ENCODE peak calls at places on chromosomes 13 and 19, in nine cellular contexts. G, M, F, D, Q, W, Z, B and E are unnamed samples. For H3K36me3, the result is how much of the 10 kb centered on the place peaks cover.

GRCh38 chr13:72255908-72256307 is 388.9 kb upstream of the DACH1 start:
- DNase-seq in W (peak), F (no peak), Z (peak), D (peak), G (peak), B (no peak), M (no peak), Q (peak), E (no peak)

GRCh38 chr13:77338961-77339401 is 12.1 kb upstream of the MYCBP2 start:
- DNase-seq in Q (no peak), Z (no peak), M (no peak), G (no peak), D (no peak), B (no peak), W (no peak), F (no peak), E (no peak)

GRCh38 chr13:51260154-51260553 is 38.0 kb downstream of the FAM124A start:
- DNase-seq in F (no peak), M (no peak), D (no peak), Q (no peak), B (no peak), G (no peak), W (no peak), Z (no peak), E (no peak)

GRCh38 chr13:48892311-48892710 is 83.4 kb upstream of the FNDC3A start:
- DNase-seq in D (peak), B (no peak), W (peak), M (no peak), Q (peak), G (peak), Z (no peak), F (no peak), E (no peak)

GRCh38 chr13:36915106-36915505 is 4.9 kb downstream of the SMAD9 start:
- DNase-seq in W (no peak), B (no peak), Z (no peak), G (no peak), F (no peak), D (no peak), M (no peak), Q (no peak), E (no peak)

GRCh38 chr19:55340784-55341147 is 1.1 kb downstream of the KMT5C start:
- DNase-seq in G (no peak), F (no peak), W (no peak), B (no peak), Q (no peak), M (peak), Z (no peak), D (no peak), E (no peak)

GRCh38 chr19:39115105-39115847 is 10.3 kb upstream of the PAK4 start:
- DNase-seq in F (no peak), Q (no peak), Z (no peak), D (no peak), W (no peak), B (no peak), G (no peak), M (no peak), E (no peak)

GRCh38 chr13:80086304-80086721 is 254.6 kb downstream of the SPRY2 start:
- DNase-seq in F (no peak), G (no peak), Z (peak), M (no peak), W (peak), D (peak), B (no peak), Q (no peak), E (no peak)

GRCh38 chr19:42126565-42126964 is 5.7 kb downstream of the POU2F2 start:
- DNase-seq in W (no peak), D (no peak), F (no peak), Q (no peak), Z (no peak), G (no peak), M (no peak), B (no peak), E (no peak)

GRCh38 chr19:29623726-29624488 is 17.8 kb downstream of the POP4 start:
- DNase-seq in W (no peak), Z (no peak), D (no peak), Q (no peak), B (peak), G (no peak), F (no peak), M (peak), E (no peak)

GRCh38 chr19:54201980-54202379 is 1.3 kb downstream of the RPS9 start:
- DNase-seq in M (no peak), F (no peak), D (no peak), Q (peak), W (no peak), B (no peak), G (no peak), Z (no peak), E (no peak)

GRCh38 chr13:49329831-49330545 is 82.3 kb downstream of the CDADC1 start:
- DNase-seq in Z (no peak), F (peak), W (no peak), B (no peak), Q (no peak), G (no peak), D (peak), M (no peak), E (no peak)

GRCh38 chr13:113880651-113881611 is 17.1 kb upstream of the GAS6 start:
- DNase-seq in F (no peak), W (no peak), M (no peak), D (no peak), Q (no peak), Z (no peak), G (no peak), B (no peak), E (peak)

GRCh38 chr13:52644108-52644507 is 1.9 kb downstream of the HNRNPA1L2 start:
- DNase-seq in F (no peak), Z (no peak), M (no peak), W (peak), D (peak), B (no peak), Q (no peak), G (no peak), E (peak)

GRCh38 chr19:33868076-33868735 is 71.5 kb downstream of the KCTD15 start:
- DNase-seq in W (no peak), F (no peak), M (no peak), G (no peak), Z (no peak), B (no peak), D (no peak), Q (peak), E (no peak)

GRCh38 chr19:54218259-54218658 is 4.5 kb downstream of the LILRB3 start:
- DNase-seq in Q (no peak), W (no peak), Z (no peak), G (no peak), B (no peak), D (no peak), F (no peak), M (no peak), E (no peak)

GRCh38 chr19:13883665-13884064 is 6.7 kb downstream of the NANOS3 start:
- DNase-seq in W (no peak), Z (no peak), G (no peak), M (no peak), B (no peak), D (no peak), F (no peak), Q (no peak), E (no peak)

GRCh38 chr19:54882758-54883157 is 8.7 kb downstream of the FCAR start:
- DNase-seq in G (no peak), W (peak), D (no peak), M (no peak), Z (no peak), F (no peak), B (no peak), Q (no peak), E (peak)

GRCh38 chr19:43643326-43643725 is 3.7 kb upstream of the CADM4 start:
- DNase-seq in B (no peak), D (no peak), Z (no peak), Q (no peak), W (no peak), M (no peak), F (no peak), G (no peak), E (peak)

GRCh38 chr19:55802281-55802680 is 29.5 kb downstream of the NLRP11 start:
- DNase-seq in G (no peak), Z (no peak), W (peak), F (no peak), Q (no peak), B (no peak), M (no peak), D (no peak), E (no peak)

GRCh38 chr19:45439569-45440258 is 16.0 kb upstream of the ERCC1 start:
- DNase-seq in F (peak), W (peak), B (peak), D (peak), Q (peak), G (peak), Z (peak), M (peak), E (peak)

GRCh38 chr19:14985133-14985532 is 5.5 kb upstream of the SLC1A6 start:
- DNase-seq in W (no peak), F (no peak), D (no peak), Z (no peak), B (no peak), M (no peak), Q (no peak), G (no peak), E (no peak)

GRCh38 chr13:98761126-98761978 is 8.9 kb upstream of the SLC15A1 start:
- DNase-seq in F (no peak), M (no peak), Q (peak), D (peak), B (no peak), Z (no peak), G (peak), W (no peak), E (peak)

DNA sequence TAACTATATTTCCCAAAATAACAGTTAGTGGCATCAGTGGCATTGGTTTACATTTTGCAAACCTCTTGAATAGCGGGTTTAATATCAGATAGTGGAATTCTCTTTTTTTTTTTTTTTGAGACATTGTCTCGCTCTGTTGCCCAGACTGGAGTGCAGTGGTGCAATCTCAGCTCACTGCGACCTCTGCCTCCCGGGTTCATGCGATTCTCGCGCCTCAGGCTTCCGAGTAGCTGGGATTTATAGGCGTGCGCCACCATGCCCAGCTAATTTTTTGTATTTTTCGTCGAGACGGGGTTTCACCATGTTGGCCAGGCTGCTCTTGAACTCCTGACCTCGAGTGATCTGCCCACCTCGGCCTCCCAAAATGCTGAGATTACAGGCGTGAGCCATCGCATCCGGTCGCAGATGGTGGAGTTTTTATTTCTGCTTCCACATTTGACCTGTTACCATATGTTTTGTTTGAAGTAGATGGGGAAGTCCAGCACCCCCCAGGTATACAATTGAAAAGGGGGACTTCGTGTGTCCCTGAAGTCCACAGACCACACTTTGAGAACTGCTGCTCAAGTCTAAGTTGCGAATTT is 40.5 kb upstream of the XPO4 start:
- DNase-seq in M (no peak), W (no peak), Z (no peak), D (no peak), Q (no peak), G (no peak), F (no peak), B (no peak), E (no peak)
- H3K4me3 ChIP-seq in M (no peak), W (peak), Z (no peak), D (no peak), Q (no peak), G (no peak), F (no peak), B (no peak), E (no peak)

GRCh38 chr19:10636304-10636972 is 11.1 kb downstream of the SLC44A2 start:
- DNase-seq in D (no peak), Q (no peak), F (no peak), B (no peak), M (no peak), Z (no peak), W (no peak), G (no peak), E (no peak)

GRCh38 chr19:10639836-10640235 is 14.3 kb upstream of the ILF3 start:
- DNase-seq in G (no peak), D (no peak), B (no peak), Q (no peak), W (no peak), Z (no peak), F (no peak), M (no peak), E (no peak)

GRCh38 chr19:10637894-10638293 is 12.5 kb downstream of the SLC44A2 start:
- DNase-seq in Q (no peak), G (no peak), Z (no peak), F (no peak), W (no peak), B (no peak), D (no peak), M (no peak), E (no peak)

GRCh38 chr19:10634430-10634829 is 9.1 kb downstream of the SLC44A2 start:
- DNase-seq in Z (no peak), W (no peak), F (no peak), D (no peak), B (no peak), M (no peak), G (no peak), Q (no peak), E (no peak)

DNA sequence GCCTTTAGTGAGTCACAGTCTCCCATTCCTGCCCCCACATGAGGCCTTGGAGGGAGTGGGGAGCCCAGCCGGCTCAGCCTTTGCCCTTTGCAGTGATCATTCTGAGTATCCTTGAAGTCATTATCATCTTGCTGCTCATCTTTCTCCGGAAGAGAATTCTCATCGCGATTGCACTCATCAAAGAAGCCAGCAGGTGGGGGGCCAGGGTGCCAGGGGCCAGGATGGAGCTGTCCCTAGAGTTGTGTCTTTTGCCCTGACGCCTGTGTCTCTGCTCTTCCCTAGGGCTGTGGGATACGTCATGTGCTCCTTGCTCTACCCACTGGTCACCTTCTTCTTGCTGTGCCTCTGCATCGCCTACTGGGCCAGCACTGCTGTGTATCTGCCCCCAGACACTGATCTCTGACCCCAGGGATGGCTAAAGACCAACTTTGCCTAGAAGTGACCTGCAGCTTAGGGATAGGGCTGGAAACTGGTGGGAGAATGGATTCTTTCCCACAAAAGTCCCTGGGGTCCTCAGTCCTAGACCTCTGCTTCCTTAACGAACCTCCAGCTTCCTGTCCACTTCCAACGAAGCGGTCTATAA is 9.6 kb downstream of the SLC44A2 start:
- DNase-seq in F (no peak), W (no peak), Z (no peak), Q (no peak), B (no peak), M (no peak), G (no peak), D (no peak), E (no peak)
- H3K36me3 ChIP-seq in F (under half), W (under half), Z (under half), Q (under half), B (half or more), M (half or more), G (half or more), D (under half), E (under half)

GRCh38 chr19:10517760-10518443 is 655 bp upstream of the S1PR5 start:
- DNase-seq in F (no peak), D (no peak), B (no peak), Z (peak), G (peak), Q (peak), W (peak), M (peak), E (peak)

GRCh38 chr19:10516671-10517286 is 468 bp downstream of the S1PR5 start:
- DNase-seq in F (no peak), W (no peak), G (peak), Z (peak), B (no peak), D (no peak), Q (no peak), M (peak), E (no peak)

GRCh38 chr19:10517361-10517759 is at the start of gene S1PR5:
- DNase-seq in Q (no peak), B (no peak), M (peak), W (no peak), Z (peak), F (no peak), D (no peak), G (no peak), E (peak)

GRCh38 chr19:10514211-10515145 is 2.8 kb downstream of the S1PR5 start:
- DNase-seq in M (peak), D (no peak), Q (no peak), Z (no peak), G (no peak), B (peak), W (no peak), F (no peak), E (no peak)

DNA sequence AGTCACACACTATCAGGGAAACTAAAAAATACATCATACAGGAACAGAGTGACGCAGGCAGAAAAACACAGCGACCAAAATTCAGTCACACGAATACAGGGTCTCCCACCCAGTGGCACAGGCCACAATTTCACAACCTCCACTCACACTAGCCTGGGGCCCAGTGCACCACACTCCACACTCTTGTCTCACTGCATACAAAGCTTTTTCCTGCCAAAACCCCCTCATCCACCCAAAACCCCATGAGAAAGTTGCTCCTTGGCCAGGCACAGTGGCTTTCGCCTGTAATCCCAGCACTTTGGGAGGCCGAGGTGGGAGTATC is 1.2 kb downstream of the S1PR5 start:
- DNase-seq in G (no peak), D (no peak), Z (no peak), M (peak), B (peak), W (no peak), Q (no peak), F (no peak), E (no peak)
- H3K4me3 ChIP-seq in G (no peak), D (no peak), Z (no peak), M (peak), B (peak), W (no peak), Q (no peak), F (no peak), E (no peak)

DNA sequence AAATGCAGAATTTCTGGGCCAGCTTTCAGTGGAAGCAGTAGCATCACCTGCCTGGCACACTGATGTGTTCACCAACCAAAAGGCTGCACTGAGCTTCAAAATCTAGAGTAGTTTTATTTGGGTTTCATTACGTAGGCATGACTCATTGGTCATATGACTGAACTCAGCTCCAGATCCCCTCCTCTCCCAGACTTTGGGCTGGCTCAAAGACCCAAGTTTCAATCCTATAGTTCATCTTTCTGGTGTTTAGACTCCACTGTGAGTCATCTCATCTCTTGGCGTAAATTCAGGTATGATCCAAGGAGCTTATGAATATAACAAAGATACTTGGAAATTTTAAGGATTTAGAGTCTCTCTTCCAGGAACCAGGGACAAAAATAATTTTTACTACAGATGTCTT is 17.7 kb downstream of the ZMYM5 start:
- DNase-seq in Q (peak), G (peak), F (peak), B (no peak), W (peak), M (no peak), D (peak), Z (peak), E (peak)
- H3K36me3 ChIP-seq in Q (under half), G (under half), F (under half), B (under half), W (under half), M (under half), D (under half), Z (under half), E (under half)

GRCh38 chr19:7916137-7916907 is 1.7 kb downstream of the TGFBR3L start:
- DNase-seq in D (no peak), F (no peak), W (peak), Q (no peak), G (no peak), B (peak), M (peak), Z (no peak), E (peak)

GRCh38 chr19:7918615-7919421 is 1.3 kb upstream of the SNAPC2 start:
- DNase-seq in D (no peak), M (no peak), W (no peak), Z (no peak), Q (no peak), G (no peak), B (no peak), F (no peak), E (no peak)

GRCh38 chr19:7916908-7917291 is 2.3 kb downstream of the TGFBR3L start:
- DNase-seq in Q (no peak), B (no peak), W (no peak), G (no peak), F (no peak), D (no peak), Z (no peak), M (no peak), E (no peak)

GRCh38 chr19:7915250-7916136 is 863 bp downstream of the TGFBR3L start:
- DNase-seq in W (no peak), M (no peak), F (no peak), B (no peak), Q (no peak), D (no peak), Z (no peak), G (no peak), E (no peak)

DNA sequence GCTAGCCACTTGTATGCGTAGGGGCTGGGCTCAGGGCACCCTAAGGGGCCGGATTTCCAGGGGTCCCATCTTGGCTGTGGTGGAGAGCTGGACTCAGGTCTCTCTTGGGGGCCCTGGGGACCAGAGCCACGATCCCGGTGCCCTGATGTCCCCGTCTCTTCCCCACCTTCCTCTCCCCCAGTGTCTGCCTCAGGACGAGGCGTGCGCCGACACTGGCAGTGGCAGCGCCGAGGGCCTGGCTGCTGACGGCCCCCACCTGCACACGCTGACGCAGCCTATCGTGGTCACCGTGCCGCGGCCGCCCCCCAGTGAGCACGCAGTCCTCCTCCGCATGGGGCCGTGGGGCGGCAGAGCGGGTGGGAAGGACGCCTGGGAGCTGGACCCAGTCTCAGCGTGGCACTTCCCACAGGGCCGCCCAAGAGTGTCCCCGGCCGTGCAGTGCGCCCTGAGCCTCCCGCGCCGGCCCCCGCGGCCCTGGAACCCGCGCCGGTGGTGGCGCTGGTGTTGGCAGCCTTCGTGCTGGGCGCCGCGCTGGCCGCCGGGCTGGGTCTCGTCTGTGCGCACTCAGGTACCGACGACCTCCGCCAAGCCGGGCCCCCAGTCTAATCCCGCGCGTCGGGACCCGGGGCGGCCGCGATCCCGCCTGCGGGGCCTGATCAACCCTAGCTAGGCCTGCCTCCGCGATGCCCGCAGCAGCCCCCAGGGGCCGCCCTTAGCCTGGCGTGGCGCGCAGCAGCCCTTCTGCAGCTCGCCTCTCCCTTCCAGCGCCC is 2.7 kb upstream of the SNAPC2 start:
- DNase-seq in W (peak), D (peak), Z (peak), G (peak), B (peak), Q (peak), F (peak), M (peak), E (no peak)
- H3K4me3 ChIP-seq in W (peak), D (peak), Z (peak), G (peak), B (peak), Q (peak), F (peak), M (peak), E (no peak)